ENCODE peak calls at places on chromosomes 2 and 18, in four cellular contexts. A, C, O and R are unnamed samples.

GRCh38 chr2:922230-922629 is 28.4 kb upstream of the SNTG2 start:
- DNase-seq in A (no peak), C (no peak), O (no peak), R (no peak)

GRCh38 chr2:216535454-216535995 is 36.9 kb downstream of the RPL37A start:
- DNase-seq in A (no peak), C (peak; percentile 77), O (no peak), R (no peak)

GRCh38 chr2:88450925-88451575 is 1.4 kb downstream of the FOXI3 start:
- DNase-seq in A (no peak), C (no peak), O (no peak), R (no peak)

GRCh38 chr2:110173523-110173922 is 31.3 kb downstream of the NPHP1 start:
- DNase-seq in A (no peak), C (no peak), O (no peak), R (no peak)

GRCh38 chr18:79601234-79601633 is 78.4 kb upstream of the CTDP1 start:
- DNase-seq in A (no peak), C (no peak), O (no peak), R (no peak)

GRCh38 chr18:23135679-23136325 is 517 bp downstream of the CABLES1 start:
- DNase-seq in A (peak; percentile 44), C (peak; percentile 61), O (peak; percentile 53), R (no peak)

GRCh38 chr2:145623136-145623535 is 1103.2 kb upstream of the ZEB2 start:
- DNase-seq in A (no peak), C (no peak), O (no peak), R (no peak)

GRCh38 chr2:88170472-88170892 is 336 bp downstream of the THNSL2 start:
- DNase-seq in A (no peak), C (peak; percentile 52), O (no peak), R (no peak)

GRCh38 chr2:223488814-223489213 is 113.3 kb downstream of the SCG2 start:
- DNase-seq in A (no peak), C (no peak), O (no peak), R (no peak)

GRCh38 chr18:77100751-77101355 is 31.7 kb downstream of the MBP start:
- DNase-seq in A (no peak), C (no peak), O (peak; percentile 37), R (no peak)

GRCh38 chr18:46480187-46480586 is 176.8 kb downstream of the LOXHD1 start:
- DNase-seq in A (no peak), C (no peak), O (no peak), R (no peak)

GRCh38 chr18:48534364-48534763 is 4.5 kb upstream of the CTIF start:
- DNase-seq in A (no peak), C (no peak), O (no peak), R (no peak)

GRCh38 chr2:100934504-100935371 is 67.4 kb upstream of the RPL31 start:
- DNase-seq in A (no peak), C (no peak), O (no peak), R (no peak)

GRCh38 chr2:75464348-75464946 is 96.3 kb downstream of the EVA1A start:
- DNase-seq in A (no peak), C (no peak), O (peak; percentile 43), R (no peak)

GRCh38 chr2:57802243-57802642 is 244.4 kb upstream of the VRK2 start:
- DNase-seq in A (no peak), C (no peak), O (no peak), R (no peak)

GRCh38 chr18:68928762-68929675 is 131.1 kb downstream of the CCDC102B start:
- DNase-seq in A (no peak), C (no peak), O (no peak), R (no peak)